ENCODE peak calls at places on chromosomes 6 and 20, in six cellular contexts. One of them, this sample, is unnamed.

GRCh38 chr6:17724341-17724740 is 17.6 kb upstream of the NUP153 start:
- DNase-seq in GM12878: no peak
- DNase-seq in prostate gland: no peak
- DNase-seq in CD8-positive, alpha-beta memory T cell: no peak
- DNase-seq in A673: no peak
- DNase-seq in AG04450: no peak
- DNase-seq in this sample: no peak

GRCh38 chr6:123619156-123619555 is 17.6 kb downstream of the TRDN start:
- DNase-seq in GM12878: no peak
- DNase-seq in prostate gland: no peak
- DNase-seq in CD8-positive, alpha-beta memory T cell: no peak
- DNase-seq in A673: no peak
- DNase-seq in AG04450: no peak
- DNase-seq in this sample: no peak

GRCh38 chr20:20463933-20464374 is 96.0 kb downstream of the INSM1 start:
- DNase-seq in GM12878: peak
- DNase-seq in prostate gland: no peak
- DNase-seq in CD8-positive, alpha-beta memory T cell: no peak
- DNase-seq in A673: peak
- DNase-seq in AG04450: no peak
- DNase-seq in this sample: no peak

GRCh38 chr6:29325777-29326176 is 24.3 kb downstream of the OR14J1 start:
- DNase-seq in GM12878: no peak
- DNase-seq in prostate gland: no peak
- DNase-seq in CD8-positive, alpha-beta memory T cell: no peak
- DNase-seq in A673: no peak
- DNase-seq in AG04450: no peak
- DNase-seq in this sample: no peak

GRCh38 chr20:50540620-50541605 is 30.7 kb downstream of the PTPN1 start:
- DNase-seq in GM12878: no peak
- DNase-seq in prostate gland: no peak
- DNase-seq in CD8-positive, alpha-beta memory T cell: no peak
- DNase-seq in A673: no peak
- DNase-seq in AG04450: peak
- DNase-seq in this sample: no peak

GRCh38 chr6:151027295-151027747 is 161.8 kb downstream of the MTHFD1L start:
- DNase-seq in GM12878: no peak
- DNase-seq in prostate gland: no peak
- DNase-seq in CD8-positive, alpha-beta memory T cell: no peak
- DNase-seq in A673: no peak
- DNase-seq in AG04450: no peak
- DNase-seq in this sample: no peak

GRCh38 chr20:31565699-31566331 is 39.3 kb upstream of the ID1 start:
- DNase-seq in GM12878: no peak
- DNase-seq in prostate gland: no peak
- DNase-seq in CD8-positive, alpha-beta memory T cell: no peak
- DNase-seq in A673: no peak
- DNase-seq in AG04450: no peak
- DNase-seq in this sample: no peak

GRCh38 chr6:119980802-119981201 is 631.2 kb upstream of the MAN1A1 start:
- DNase-seq in GM12878: no peak
- DNase-seq in prostate gland: no peak
- DNase-seq in CD8-positive, alpha-beta memory T cell: no peak
- DNase-seq in A673: no peak
- DNase-seq in AG04450: no peak
- DNase-seq in this sample: no peak

GRCh38 chr6:142918339-142919042 is 26.5 kb downstream of the HIVEP2 start:
- DNase-seq in GM12878: no peak
- DNase-seq in prostate gland: no peak
- DNase-seq in CD8-positive, alpha-beta memory T cell: no peak
- DNase-seq in A673: no peak
- DNase-seq in AG04450: no peak
- DNase-seq in this sample: no peak

GRCh38 chr6:129748212-129748900 is 38.4 kb upstream of the ARHGAP18 start:
- DNase-seq in GM12878: peak
- DNase-seq in prostate gland: peak
- DNase-seq in CD8-positive, alpha-beta memory T cell: peak
- DNase-seq in A673: peak
- DNase-seq in AG04450: no peak
- DNase-seq in this sample: peak

GRCh38 chr6:79868098-79868722 is 79.1 kb downstream of the ELOVL4 start:
- DNase-seq in GM12878: peak
- DNase-seq in prostate gland: peak
- DNase-seq in CD8-positive, alpha-beta memory T cell: no peak
- DNase-seq in A673: peak
- DNase-seq in AG04450: peak
- DNase-seq in this sample: peak

GRCh38 chr20:53748821-53749402 is 155.3 kb upstream of the ZNF217 start:
- DNase-seq in GM12878: no peak
- DNase-seq in prostate gland: no peak
- DNase-seq in CD8-positive, alpha-beta memory T cell: no peak
- DNase-seq in A673: peak
- DNase-seq in AG04450: no peak
- DNase-seq in this sample: peak

GRCh38 chr6:4658486-4658885 is 117.7 kb upstream of the CDYL start:
- DNase-seq in GM12878: no peak
- DNase-seq in prostate gland: no peak
- DNase-seq in CD8-positive, alpha-beta memory T cell: no peak
- DNase-seq in A673: no peak
- DNase-seq in AG04450: no peak
- DNase-seq in this sample: no peak

GRCh38 chr20:2751868-2752630 is 48.4 kb downstream of the CPXM1 start:
- DNase-seq in GM12878: no peak
- DNase-seq in prostate gland: peak
- DNase-seq in CD8-positive, alpha-beta memory T cell: peak
- DNase-seq in A673: peak
- DNase-seq in AG04450: no peak
- DNase-seq in this sample: peak

GRCh38 chr6:108002365-108003221 is 44.6 kb upstream of the SEC63 start:
- DNase-seq in GM12878: no peak
- DNase-seq in prostate gland: peak
- DNase-seq in CD8-positive, alpha-beta memory T cell: no peak
- DNase-seq in A673: no peak
- DNase-seq in AG04450: no peak
- DNase-seq in this sample: no peak

GRCh38 chr6:151663559-151663958 is 143.9 kb upstream of the ESR1 start:
- DNase-seq in GM12878: no peak
- DNase-seq in prostate gland: no peak
- DNase-seq in CD8-positive, alpha-beta memory T cell: no peak
- DNase-seq in A673: no peak
- DNase-seq in AG04450: no peak
- DNase-seq in this sample: no peak

GRCh38 chr6:42318485-42318884 is 100.8 kb upstream of the MRPS10 start:
- DNase-seq in GM12878: no peak
- DNase-seq in prostate gland: no peak
- DNase-seq in CD8-positive, alpha-beta memory T cell: no peak
- DNase-seq in A673: no peak
- DNase-seq in AG04450: no peak
- DNase-seq in this sample: no peak
- H3K27ac ChIP-seq in GM12878: no peak
- H3K27ac ChIP-seq in prostate gland: no peak
- H3K27ac ChIP-seq in CD8-positive, alpha-beta memory T cell: no peak
- H3K27ac ChIP-seq in A673: no peak
- H3K27ac ChIP-seq in AG04450: no peak
- H3K27ac ChIP-seq in this sample: no peak

GRCh38 chr6:5710516-5710915 is 296.2 kb downstream of the NRN1 start:
- DNase-seq in GM12878: no peak
- DNase-seq in prostate gland: no peak
- DNase-seq in CD8-positive, alpha-beta memory T cell: no peak
- DNase-seq in A673: no peak
- DNase-seq in AG04450: no peak
- DNase-seq in this sample: no peak
- H3K4me3 ChIP-seq in GM12878: no peak
- H3K4me3 ChIP-seq in prostate gland: no peak
- H3K4me3 ChIP-seq in CD8-positive, alpha-beta memory T cell: no peak
- H3K4me3 ChIP-seq in A673: no peak
- H3K4me3 ChIP-seq in AG04450: no peak
- H3K4me3 ChIP-seq in this sample: no peak

DNA sequence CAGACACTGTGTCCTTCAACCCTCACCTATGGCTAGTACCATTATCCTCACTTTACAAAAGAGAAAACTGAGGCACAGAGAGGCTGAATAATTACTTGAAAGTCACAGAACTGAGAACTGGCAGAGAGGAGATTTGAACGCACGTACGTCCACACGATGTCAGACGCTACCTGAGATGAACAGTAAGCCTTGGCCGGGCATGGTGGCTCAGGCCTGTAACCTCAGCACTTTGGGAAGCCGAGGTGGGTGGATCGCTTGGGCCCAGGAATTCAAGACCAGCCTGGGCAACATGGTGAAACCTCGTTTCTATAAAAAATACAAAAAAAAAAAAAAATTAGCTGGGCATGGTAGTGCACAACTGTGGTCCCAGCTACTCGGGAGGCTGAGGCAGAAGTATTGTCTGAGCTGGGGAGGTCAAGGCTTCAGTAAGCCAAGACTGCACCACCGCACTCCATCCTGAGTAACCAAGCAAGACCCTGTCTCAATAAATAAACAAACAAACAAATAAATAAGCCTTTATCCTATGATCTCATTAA is 20.5 kb downstream of the GMDS start:
- DNase-seq in GM12878: no peak
- DNase-seq in prostate gland: no peak
- DNase-seq in CD8-positive, alpha-beta memory T cell: no peak
- DNase-seq in A673: no peak
- DNase-seq in AG04450: no peak
- DNase-seq in this sample: no peak
- H3K27ac ChIP-seq in GM12878: no peak
- H3K27ac ChIP-seq in prostate gland: no peak
- H3K27ac ChIP-seq in CD8-positive, alpha-beta memory T cell: no peak
- H3K27ac ChIP-seq in A673: no peak
- H3K27ac ChIP-seq in AG04450: no peak
- H3K27ac ChIP-seq in this sample: no peak

GRCh38 chr6:132933085-132933484 is 118.7 kb downstream of the RPS12 start:
- DNase-seq in GM12878: no peak
- DNase-seq in prostate gland: no peak
- DNase-seq in CD8-positive, alpha-beta memory T cell: no peak
- DNase-seq in A673: peak
- DNase-seq in AG04450: no peak
- DNase-seq in this sample: no peak
- H3K4me3 ChIP-seq in GM12878: no peak
- H3K4me3 ChIP-seq in prostate gland: no peak
- H3K4me3 ChIP-seq in CD8-positive, alpha-beta memory T cell: no peak
- H3K4me3 ChIP-seq in A673: no peak
- H3K4me3 ChIP-seq in AG04450: no peak
- H3K4me3 ChIP-seq in this sample: no peak

DNA sequence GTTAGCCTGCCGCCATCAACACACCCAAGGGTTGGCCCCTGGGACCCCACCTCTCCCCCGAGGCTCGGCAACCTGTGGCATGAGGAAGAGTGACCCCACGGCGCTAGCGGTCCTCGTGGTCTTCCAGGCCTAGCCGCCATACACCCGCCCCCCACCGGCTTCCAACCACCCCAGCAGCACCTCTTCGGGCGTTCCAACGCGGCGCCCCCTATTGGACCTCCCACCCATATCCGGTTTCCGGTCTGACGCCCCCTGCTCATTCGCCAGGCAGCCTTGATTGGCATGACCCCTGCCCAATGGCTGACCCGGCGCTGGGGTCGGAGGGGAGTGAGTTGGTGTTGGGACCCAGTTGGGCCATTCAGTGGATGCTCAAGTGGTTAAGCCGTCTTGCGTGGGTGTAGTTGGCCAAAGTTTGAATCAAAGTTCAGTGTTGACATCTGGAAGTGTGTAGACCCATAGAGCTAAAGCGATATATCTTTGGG is at the start of gene GNAS-AS1:
- DNase-seq in GM12878: peak
- DNase-seq in prostate gland: peak
- DNase-seq in CD8-positive, alpha-beta memory T cell: peak
- DNase-seq in A673: peak
- DNase-seq in AG04450: peak
- DNase-seq in this sample: peak
- H3K27ac ChIP-seq in GM12878: peak
- H3K27ac ChIP-seq in prostate gland: no peak
- H3K27ac ChIP-seq in CD8-positive, alpha-beta memory T cell: no peak
- H3K27ac ChIP-seq in A673: peak
- H3K27ac ChIP-seq in AG04450: no peak
- H3K27ac ChIP-seq in this sample: no peak

DNA sequence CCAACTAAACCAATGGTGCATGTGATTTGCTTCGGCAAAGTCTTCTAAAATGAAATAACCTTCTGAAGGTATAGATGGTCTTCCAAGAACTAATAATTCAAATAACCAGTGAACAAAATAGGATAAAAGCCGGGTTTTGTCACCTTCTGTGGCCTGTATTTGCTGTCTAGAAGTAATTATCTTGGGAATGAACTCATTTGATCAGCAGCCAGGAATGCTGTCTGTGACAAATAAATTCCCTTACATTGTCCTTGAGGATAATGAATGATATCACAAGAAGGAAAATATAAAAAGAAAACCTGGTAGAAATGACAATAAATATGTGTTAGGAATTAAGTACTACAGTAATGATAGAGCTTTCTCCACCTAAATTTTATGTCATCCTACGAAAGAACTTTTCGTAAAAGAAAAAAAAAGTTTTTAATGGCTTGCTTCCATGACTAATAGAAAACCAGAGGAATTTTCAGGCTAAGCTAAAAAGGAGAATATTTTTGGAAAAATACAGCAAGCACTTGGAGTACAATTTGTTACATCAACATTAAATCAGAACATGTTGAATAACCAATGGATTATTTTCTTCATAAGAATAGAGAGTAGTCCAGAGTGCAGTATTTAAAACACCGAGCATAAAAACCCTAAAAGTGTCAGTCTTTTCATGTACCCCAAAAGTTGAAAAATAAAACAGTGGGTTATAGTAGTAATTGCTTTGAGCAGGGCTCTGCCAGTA is 247.7 kb downstream of the TBC1D7 start:
- DNase-seq in GM12878: no peak
- DNase-seq in prostate gland: no peak
- DNase-seq in CD8-positive, alpha-beta memory T cell: no peak
- DNase-seq in A673: no peak
- DNase-seq in AG04450: no peak
- DNase-seq in this sample: no peak
- H3K4me3 ChIP-seq in GM12878: no peak
- H3K4me3 ChIP-seq in prostate gland: no peak
- H3K4me3 ChIP-seq in CD8-positive, alpha-beta memory T cell: no peak
- H3K4me3 ChIP-seq in A673: no peak
- H3K4me3 ChIP-seq in AG04450: no peak
- H3K4me3 ChIP-seq in this sample: no peak

GRCh38 chr6:75430631-75431345 is 62.8 kb downstream of the FILIP1 start:
- DNase-seq in GM12878: no peak
- DNase-seq in prostate gland: no peak
- DNase-seq in CD8-positive, alpha-beta memory T cell: no peak
- DNase-seq in A673: no peak
- DNase-seq in AG04450: no peak
- DNase-seq in this sample: no peak
- H3K27ac ChIP-seq in GM12878: no peak
- H3K27ac ChIP-seq in prostate gland: no peak
- H3K27ac ChIP-seq in CD8-positive, alpha-beta memory T cell: no peak
- H3K27ac ChIP-seq in A673: no peak
- H3K27ac ChIP-seq in AG04450: no peak
- H3K27ac ChIP-seq in this sample: no peak